ENCODE peak calls at places on chromosomes 12 and 14, in ten cellular contexts. S is ovary; Q is CD4-positive, CD25-positive, alpha-beta regulatory T cell; C is neuronal stem cell; R is dorsolateral prefrontal cortex; W is prostate gland; M is psoas muscle; T is stomach; Z is tibial artery; G is CD8-positive, alpha-beta T cell. N is an unnamed sample.

GRCh38 chr12:104637616-104638015 is 180.9 kb downstream of the CHST11 start:
- DNase-seq in T (no peak), W (no peak), R (no peak), G (no peak), C (no peak), S (no peak), Z (no peak), M (no peak), Q (no peak), N (no peak)

GRCh38 chr14:36996133-36996856 is 176.1 kb downstream of the SLC25A21 start:
- DNase-seq in T (no peak), Z (no peak), G (no peak), C (no peak), W (no peak), R (no peak), M (no peak), Q (no peak), S (no peak), N (no peak)

GRCh38 chr14:74940956-74941565 is 14.3 kb downstream of the PGF start:
- DNase-seq in M (peak; percentile 55), T (no peak), Q (no peak), C (no peak), W (no peak), S (no peak), Z (peak; percentile 65), R (no peak), G (no peak), N (no peak)

GRCh38 chr12:123655420-123655819 is 15.5 kb upstream of the TCTN2 start:
- DNase-seq in C (no peak), Z (no peak), S (no peak), R (no peak), T (no peak), W (no peak), G (no peak), M (no peak), Q (no peak), N (no peak)

GRCh38 chr12:119208626-119209061 is 29.9 kb downstream of the HSPB8 start:
- DNase-seq in S (no peak), R (peak; percentile 70), M (peak; percentile 94), G (no peak), T (peak; percentile 28), C (peak; percentile 63), Z (peak; percentile 86), W (peak; percentile 8), Q (no peak), N (peak; percentile 45)

GRCh38 chr14:94969766-94970165 is 187.6 kb downstream of the DICER1 start:
- DNase-seq in M (no peak), W (no peak), Z (no peak), G (no peak), R (no peak), T (no peak), Q (no peak), C (no peak), S (no peak), N (no peak)

GRCh38 chr14:102050625-102051024 is 36.2 kb downstream of the HSP90AA1 start:
- DNase-seq in T (no peak), G (no peak), M (peak; percentile 77), Q (no peak), Z (no peak), S (peak; percentile 70), C (no peak), W (peak; percentile 36), R (no peak), N (no peak)

GRCh38 chr14:70655110-70655826 is 13.6 kb downstream of the TTC9 start:
- DNase-seq in M (no peak), S (no peak), G (peak; percentile 66), Z (no peak), W (no peak), Q (peak; percentile 83), C (no peak), R (no peak), T (peak; percentile 34), N (no peak)

GRCh38 chr14:53153702-53154112 is 584 bp upstream of the DDHD1 start:
- DNase-seq in M (no peak), Z (no peak), W (no peak), R (no peak), C (no peak), G (no peak), T (no peak), S (no peak), Q (no peak), N (no peak)

GRCh38 chr12:129659927-129660326 is 243.9 kb downstream of the TMEM132D start:
- DNase-seq in C (no peak), W (peak; percentile 4), G (no peak), S (no peak), T (no peak), Z (no peak), Q (no peak), R (no peak), M (no peak), N (no peak)

GRCh38 chr14:32246751-32247150 is 43.7 kb upstream of the RNU6-8 start:
- DNase-seq in G (no peak), C (no peak), Z (no peak), Q (no peak), R (no peak), T (no peak), M (no peak), S (no peak), W (no peak), N (no peak)

GRCh38 chr14:105470812-105471771 is 3.5 kb upstream of the CRIP2 start:
- DNase-seq in C (no peak), R (peak; percentile 56), S (no peak), W (no peak), Z (peak; percentile 67), M (no peak), T (no peak), Q (no peak), G (no peak), N (no peak)

GRCh38 chr12:118743896-118744700 is 237.2 kb upstream of the SRRM4 start:
- DNase-seq in S (no peak), T (no peak), G (no peak), R (no peak), M (no peak), W (no peak), Q (no peak), Z (no peak), C (no peak), N (no peak)

GRCh38 chr14:56325251-56325839 is 207.1 kb downstream of the PELI2 start:
- DNase-seq in W (no peak), Q (no peak), S (no peak), M (no peak), G (no peak), C (no peak), R (no peak), T (no peak), Z (no peak), N (no peak)

GRCh38 chr12:538731-539539 is 79.2 kb downstream of the B4GALNT3 start:
- DNase-seq in C (no peak), Z (no peak), R (no peak), Q (peak; percentile 75), T (peak; percentile 82), W (peak; percentile 35), G (no peak), S (no peak), M (peak; percentile 68), N (no peak)

GRCh38 chr12:120264086-120264485 is 1.4 kb downstream of the PXN start:
- DNase-seq in M (no peak), Q (no peak), G (no peak), W (peak; percentile 22), Z (no peak), S (no peak), T (no peak), R (no peak), C (no peak), N (no peak)
- H3K27ac ChIP-seq in M (peak overlapping the region; percentile 95), Q (peak overlapping the region; percentile 52), G (peak overlapping the region; percentile 71), W (peak overlapping the region; percentile 89), Z (peak overlapping the region; percentile 96), S (no peak overlapping the region), T (peak overlapping the region; percentile 96), R (peak overlapping the region; percentile 65), C (no peak overlapping the region), N (peak overlapping the region; percentile 95)

DNA sequence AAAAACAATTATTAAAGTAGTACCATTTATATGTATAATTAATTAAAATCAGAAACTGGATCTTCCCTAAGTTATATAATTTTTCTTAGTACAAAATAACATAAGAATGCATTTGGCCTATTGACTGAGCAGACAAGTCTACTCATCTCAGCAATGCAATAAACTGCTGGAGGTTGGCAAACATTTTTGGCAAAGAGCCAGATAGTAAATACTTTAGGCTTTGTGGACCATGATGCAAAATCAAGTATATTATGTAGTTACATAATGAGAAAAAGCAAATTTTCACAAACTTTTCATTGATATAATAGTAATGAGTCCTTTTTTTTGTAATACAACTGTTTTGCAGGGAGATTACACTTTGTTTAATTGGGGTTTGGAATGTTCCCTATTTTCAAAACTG is 30.9 kb downstream of the ERGIC2 start:
- DNase-seq in C (no peak), T (no peak), R (no peak), Q (no peak), M (no peak), S (no peak), W (peak; percentile 34), G (no peak), Z (no peak), N (no peak)
- H3K27ac ChIP-seq in C (no peak overlapping the region), T (no peak overlapping the region), R (no peak overlapping the region), Q (no peak overlapping the region), M (no peak overlapping the region), S (no peak overlapping the region), W (no peak overlapping the region), G (no peak overlapping the region), Z (no peak overlapping the region), N (no peak overlapping the region)

GRCh38 chr14:96249016-96249415 is 7.0 kb upstream of the BDKRB1 start:
- DNase-seq in S (no peak), M (no peak), Q (no peak), R (no peak), T (no peak), Z (no peak), W (no peak), G (no peak), C (no peak), N (no peak)
- H3K27ac ChIP-seq in S (no peak overlapping the region), M (no peak overlapping the region), Q (no peak overlapping the region), R (no peak overlapping the region), T (no peak overlapping the region), Z (no peak overlapping the region), W (no peak overlapping the region), G (no peak overlapping the region), C (no peak overlapping the region), N (no peak overlapping the region)

GRCh38 chr12:47747596-47748506 is 10.8 kb downstream of the RAPGEF3 start:
- DNase-seq in S (no peak), T (no peak), Z (no peak), M (no peak), R (no peak), W (no peak), G (no peak), C (no peak), Q (no peak), N (no peak)

GRCh38 chr12:47747115-47747514 is 11.6 kb downstream of the RAPGEF3 start:
- DNase-seq in S (no peak), Q (no peak), Z (no peak), W (no peak), C (no peak), G (no peak), T (no peak), R (no peak), M (no peak), N (no peak)

GRCh38 chr12:47746073-47746472 is 12.6 kb downstream of the RAPGEF3 start:
- DNase-seq in T (no peak), M (no peak), C (no peak), Q (no peak), G (no peak), S (no peak), R (no peak), Z (no peak), W (no peak), N (no peak)

GRCh38 chr12:47745485-47746041 is 13.1 kb downstream of the RAPGEF3 start:
- DNase-seq in R (no peak), C (no peak), W (no peak), M (no peak), T (no peak), Z (no peak), Q (no peak), S (no peak), G (no peak), N (no peak)

GRCh38 chr12:47746523-47746922 is 12.2 kb downstream of the RAPGEF3 start:
- DNase-seq in S (no peak), W (no peak), R (no peak), M (no peak), C (no peak), T (no peak), Z (no peak), G (no peak), Q (no peak), N (no peak)
- H3K27ac ChIP-seq in S (peak overlapping the region; percentile 23), W (no peak overlapping the region), R (peak overlapping the region; percentile 32), M (no peak overlapping the region), C (no peak overlapping the region), T (no peak overlapping the region), Z (no peak overlapping the region), G (no peak overlapping the region), Q (no peak overlapping the region), N (no peak overlapping the region)